ENCODE peak calls at places on chromosomes 4 and X, in ten cellular contexts. M is NB4; W is cardiac muscle cell; L is pancreas; E is AG09309; O is A549; F is lower leg skin; V is CD8-positive, alpha-beta memory T cell; N is choroid plexus epithelial cell; I is spleen. Z is an unnamed sample.

GRCh38 chrX:69522052-69522451 is 17.9 kb downstream of the NALF2 start:
- DNase-seq in M (no peak), W (no peak), L (no peak), E (no peak), O (no peak), F (peak), V (no peak), N (no peak), I (no peak), Z (no peak)

GRCh38 chr4:128915544-128915943 is 106.0 kb downstream of the JADE1 start:
- DNase-seq in M (no peak), W (no peak), L (no peak), E (no peak), O (no peak), F (no peak), V (no peak), N (no peak), I (no peak), Z (no peak)

GRCh38 chrX:25083661-25084060 is 67.9 kb upstream of the ARX start:
- DNase-seq in M (no peak), W (no peak), L (no peak), E (no peak), O (peak), F (no peak), V (no peak), N (no peak), I (no peak), Z (no peak)

GRCh38 chr4:57426779-57427395 is 316.7 kb upstream of the IGFBP7 start:
- DNase-seq in M (peak), W (peak), L (peak), E (no peak), O (peak), F (no peak), V (no peak), N (peak), I (no peak), Z (peak)

GRCh38 chr4:82780398-82781231 is 18.0 kb downstream of the SCD5 start:
- DNase-seq in M (no peak), W (peak), L (peak), E (no peak), O (peak), F (peak), V (no peak), N (peak), I (peak), Z (no peak)

GRCh38 chrX:135185795-135186443 is 14.7 kb upstream of the CT55 start:
- DNase-seq in M (peak), W (peak), L (no peak), E (peak), O (peak), F (no peak), V (no peak), N (peak), I (no peak), Z (peak)

GRCh38 chrX:16993791-16994318 is 47.4 kb downstream of the REPS2 start:
- DNase-seq in M (peak), W (no peak), L (no peak), E (no peak), O (peak), F (no peak), V (no peak), N (peak), I (no peak), Z (peak)

GRCh38 chrX:19579485-19579884 is 64.2 kb upstream of the MAP3K15 start:
- DNase-seq in M (no peak), W (peak), L (no peak), E (peak), O (no peak), F (no peak), V (no peak), N (peak), I (no peak), Z (no peak)

GRCh38 chr4:180827193-180827592 is 1416.0 kb upstream of the TENM3 start:
- DNase-seq in M (no peak), W (peak), L (no peak), E (peak), O (no peak), F (no peak), V (no peak), N (peak), I (no peak), Z (no peak)

GRCh38 chr4:1177274-1178141 is 5.1 kb upstream of the SPON2 start:
- DNase-seq in M (peak), W (no peak), L (peak), E (no peak), O (no peak), F (peak), V (peak), N (no peak), I (peak), Z (peak)

GRCh38 chrX:106897259-106897658 is 5.9 kb downstream of the RIPPLY1 start:
- DNase-seq in M (no peak), W (peak), L (no peak), E (no peak), O (peak), F (no peak), V (no peak), N (peak), I (no peak), Z (no peak)

GRCh38 chrX:56564921-56565861 is 1.8 kb downstream of the UBQLN2 start:
- DNase-seq in M (no peak), W (peak), L (peak), E (no peak), O (peak), F (peak), V (no peak), N (peak), I (peak), Z (peak)

GRCh38 chrX:24301060-24301459 is 12.8 kb downstream of the SUPT20HL2 start:
- DNase-seq in M (no peak), W (peak), L (no peak), E (no peak), O (no peak), F (no peak), V (no peak), N (no peak), I (no peak), Z (no peak)

GRCh38 chr4:43481526-43481925 is 589.0 kb downstream of the GRXCR1 start:
- DNase-seq in M (no peak), W (no peak), L (no peak), E (no peak), O (no peak), F (no peak), V (no peak), N (no peak), I (no peak), Z (no peak)

GRCh38 chr4:105122334-105122733 is 24.3 kb upstream of the TET2 start:
- DNase-seq in M (no peak), W (peak), L (no peak), E (no peak), O (peak), F (no peak), V (no peak), N (peak), I (no peak), Z (peak)

GRCh38 chrX:39167791-39168190 is 366.5 kb downstream of the MID1IP1 start:
- DNase-seq in M (peak), W (no peak), L (no peak), E (no peak), O (no peak), F (peak), V (no peak), N (no peak), I (no peak), Z (no peak)

GRCh38 chr4:140952709-140953108 is 180.6 kb downstream of the RNF150 start:
- DNase-seq in M (no peak), W (peak), L (no peak), E (no peak), O (no peak), F (no peak), V (no peak), N (no peak), I (no peak), Z (no peak)
- H3K4me3 ChIP-seq in M (no peak), W (no peak), L (no peak), E (no peak), O (no peak), F (no peak), V (no peak), N (no peak), I (no peak), Z (no peak)

GRCh38 chr4:169611157-169611556 is 1.2 kb downstream of the NEK1 start:
- DNase-seq in M (no peak), W (no peak), L (no peak), E (no peak), O (no peak), F (no peak), V (no peak), N (peak), I (no peak), Z (no peak)

GRCh38 chr4:169615467-169616106 is 3.2 kb upstream of the NEK1 start:
- DNase-seq in M (no peak), W (no peak), L (no peak), E (no peak), O (no peak), F (no peak), V (no peak), N (peak), I (no peak), Z (no peak)

GRCh38 chr4:169617306-169617705 is 3.1 kb upstream of the CLCN3 start:
- DNase-seq in M (no peak), W (no peak), L (no peak), E (no peak), O (no peak), F (no peak), V (no peak), N (no peak), I (no peak), Z (no peak)

GRCh38 chr4:169611991-169612868 is at the start of gene NEK1:
- DNase-seq in M (peak), W (peak), L (peak), E (no peak), O (peak), F (peak), V (peak), N (peak), I (peak), Z (peak)

GRCh38 chr4:169612869-169613859 is 781 bp upstream of the NEK1 start:
- DNase-seq in M (peak), W (peak), L (no peak), E (peak), O (peak), F (peak), V (peak), N (peak), I (peak), Z (peak)
- H3K4me3 ChIP-seq in M (peak), W (peak), L (peak), E (peak), O (peak), F (no peak), V (peak), N (peak), I (peak), Z (peak)

DNA sequence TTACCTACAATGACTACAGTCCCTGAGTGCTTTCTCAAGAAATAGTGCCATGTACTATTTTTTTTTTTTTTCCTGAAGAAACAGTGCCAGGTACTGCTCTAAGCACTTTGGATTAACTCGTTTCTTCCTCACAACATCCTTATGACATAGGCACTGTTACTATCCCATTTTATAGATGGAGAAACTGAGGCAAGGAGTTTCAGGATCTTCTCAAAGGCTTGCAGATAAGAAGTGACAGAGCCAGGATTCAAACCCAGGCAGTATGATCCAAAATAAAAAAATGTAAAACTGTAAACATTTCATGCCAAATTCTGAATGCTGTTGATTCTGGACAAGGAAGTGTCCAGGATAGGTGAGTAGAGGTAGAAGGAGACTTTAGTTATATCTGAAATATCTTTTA is 1.1 kb downstream of the FANCB start:
- DNase-seq in M (no peak), W (no peak), L (no peak), E (no peak), O (no peak), F (no peak), V (no peak), N (no peak), I (no peak), Z (no peak)
- H3K4me3 ChIP-seq in M (peak), W (no peak), L (no peak), E (no peak), O (no peak), F (no peak), V (no peak), N (no peak), I (no peak), Z (no peak)

DNA sequence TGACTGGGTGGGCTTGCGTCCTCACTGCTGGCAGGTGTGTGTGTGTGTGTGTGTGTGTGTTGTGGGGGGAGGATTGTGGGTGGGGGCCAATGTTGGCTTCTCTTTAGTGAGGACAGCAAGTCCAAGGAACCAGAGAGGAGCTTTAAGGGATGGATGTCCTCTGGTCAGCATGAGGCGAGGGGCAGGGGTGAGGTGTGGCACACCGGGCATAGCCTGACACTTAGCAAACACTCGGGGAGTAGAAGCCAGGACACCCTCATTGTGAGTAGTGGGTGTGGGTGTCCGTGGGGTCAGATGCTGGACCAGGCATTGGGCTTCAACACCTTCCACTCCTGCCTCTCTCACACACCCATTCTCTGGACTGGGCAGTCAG is 2.8 kb downstream of the SORCS2 start:
- DNase-seq in M (no peak), W (no peak), L (no peak), E (no peak), O (no peak), F (peak), V (no peak), N (no peak), I (peak), Z (peak)
- H3K4me3 ChIP-seq in M (no peak), W (no peak), L (no peak), E (no peak), O (no peak), F (no peak), V (no peak), N (no peak), I (no peak), Z (no peak)

Z was measured in H7.